ENCODE peak calls at places on chromosomes 4 and X, in seven cellular contexts. One of them, this sample, is unnamed.
A peak's percentile ranks its signal among the peaks of the same experiment; 100 is the strongest.

GRCh38 chrX:1334854-1335253 is 1.7 kb upstream of the IL3RA start:
- DNase-seq in heart right ventricle: no peak
- DNase-seq in AG09309: no peak
- DNase-seq in epithelial cell of proximal tubule: no peak
- DNase-seq in upper lobe of right lung: no peak
- DNase-seq in endodermal cell: no peak
- DNase-seq in AG04450: no peak
- DNase-seq in this sample: no peak

GRCh38 chr4:5365071-5366008 is 314.1 kb downstream of the STK32B start:
- DNase-seq in endodermal cell: peak; percentile 69
- DNase-seq in upper lobe of right lung: no peak
- DNase-seq in epithelial cell of proximal tubule: peak; percentile 76
- DNase-seq in heart right ventricle: no peak
- DNase-seq in AG04450: peak; percentile 72
- DNase-seq in AG09309: peak; percentile 95
- DNase-seq in this sample: no peak

GRCh38 chr4:86400216-86400615 is 40.4 kb upstream of the MAPK10 start:
- DNase-seq in upper lobe of right lung: no peak
- DNase-seq in epithelial cell of proximal tubule: no peak
- DNase-seq in AG09309: no peak
- DNase-seq in endodermal cell: no peak
- DNase-seq in heart right ventricle: no peak
- DNase-seq in AG04450: no peak
- DNase-seq in this sample: no peak

GRCh38 chrX:127259742-127260141 is 440.2 kb downstream of the PRR32 start:
- DNase-seq in epithelial cell of proximal tubule: no peak
- DNase-seq in AG04450: no peak
- DNase-seq in upper lobe of right lung: no peak
- DNase-seq in endodermal cell: no peak
- DNase-seq in heart right ventricle: no peak
- DNase-seq in AG09309: no peak
- DNase-seq in this sample: no peak

GRCh38 chr4:78568640-78569261 is 17.2 kb downstream of the ANXA3 start:
- DNase-seq in epithelial cell of proximal tubule: no peak
- DNase-seq in upper lobe of right lung: no peak
- DNase-seq in AG04450: no peak
- DNase-seq in endodermal cell: no peak
- DNase-seq in AG09309: no peak
- DNase-seq in heart right ventricle: no peak
- DNase-seq in this sample: no peak

GRCh38 chr4:41509411-41510008 is 28.4 kb upstream of the LIMCH1 start:
- DNase-seq in heart right ventricle: peak; percentile 53
- DNase-seq in AG09309: no peak
- DNase-seq in epithelial cell of proximal tubule: no peak
- DNase-seq in endodermal cell: no peak
- DNase-seq in upper lobe of right lung: no peak
- DNase-seq in AG04450: no peak
- DNase-seq in this sample: no peak

GRCh38 chr4:147633643-147634042 is 16.4 kb downstream of the TMEM184C start:
- DNase-seq in AG04450: no peak
- DNase-seq in AG09309: no peak
- DNase-seq in endodermal cell: no peak
- DNase-seq in heart right ventricle: no peak
- DNase-seq in upper lobe of right lung: no peak
- DNase-seq in epithelial cell of proximal tubule: no peak
- DNase-seq in this sample: no peak

GRCh38 chr4:147689062-147689461 is 5.1 kb upstream of the PRMT9 start:
- DNase-seq in heart right ventricle: no peak
- DNase-seq in AG09309: no peak
- DNase-seq in AG04450: no peak
- DNase-seq in upper lobe of right lung: no peak
- DNase-seq in endodermal cell: no peak
- DNase-seq in epithelial cell of proximal tubule: no peak
- DNase-seq in this sample: no peak

GRCh38 chrX:13180807-13181206 is 136.4 kb upstream of the FAM9C start:
- DNase-seq in AG04450: no peak
- DNase-seq in endodermal cell: no peak
- DNase-seq in AG09309: peak; percentile 5
- DNase-seq in heart right ventricle: no peak
- DNase-seq in upper lobe of right lung: no peak
- DNase-seq in epithelial cell of proximal tubule: no peak
- DNase-seq in this sample: no peak

GRCh38 chrX:68808686-68809357 is 20.0 kb upstream of the EFNB1 start:
- DNase-seq in AG04450: no peak
- DNase-seq in endodermal cell: peak; percentile 68
- DNase-seq in upper lobe of right lung: no peak
- DNase-seq in heart right ventricle: peak; percentile 25
- DNase-seq in epithelial cell of proximal tubule: no peak
- DNase-seq in AG09309: no peak
- DNase-seq in this sample: no peak

GRCh38 chr4:11098461-11098860 is 330.2 kb downstream of the HS3ST1 start:
- DNase-seq in heart right ventricle: no peak
- DNase-seq in upper lobe of right lung: no peak
- DNase-seq in endodermal cell: no peak
- DNase-seq in AG09309: no peak
- DNase-seq in AG04450: no peak
- DNase-seq in epithelial cell of proximal tubule: no peak
- DNase-seq in this sample: no peak

DNA sequence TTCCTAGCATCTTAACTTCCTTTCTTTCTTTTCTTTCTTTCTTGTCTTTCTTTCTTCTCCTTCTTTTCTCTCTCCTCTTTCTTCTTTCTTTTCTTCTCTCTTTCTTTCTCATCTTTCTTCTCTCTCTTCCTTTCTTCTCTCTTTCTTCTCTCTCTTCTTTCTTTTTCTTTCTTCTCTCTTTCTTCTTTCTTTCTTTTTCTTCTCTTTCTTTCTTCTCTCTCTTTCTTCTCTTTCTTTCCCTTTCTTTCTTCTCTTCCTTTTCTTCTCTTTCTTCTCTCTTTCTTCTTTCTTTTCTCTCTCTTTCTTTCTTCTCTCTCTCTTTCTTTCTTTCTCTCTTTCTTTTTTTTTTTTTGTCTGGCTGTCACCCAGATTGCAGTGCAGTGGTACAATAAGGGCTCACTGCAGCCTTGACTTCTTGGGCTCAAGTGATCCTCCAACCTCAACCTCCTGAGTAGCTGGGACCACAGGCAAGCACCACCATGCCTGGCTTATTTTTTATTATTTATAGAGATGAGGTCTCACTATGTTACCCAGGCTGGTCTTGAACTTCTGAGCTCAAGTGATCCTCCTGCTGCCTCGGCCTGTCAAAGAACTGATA is 17.5 kb downstream of the NMU start:
- DNase-seq in upper lobe of right lung: no peak
- DNase-seq in endodermal cell: no peak
- DNase-seq in AG04450: no peak
- DNase-seq in epithelial cell of proximal tubule: no peak
- DNase-seq in AG09309: no peak
- DNase-seq in heart right ventricle: no peak
- DNase-seq in this sample: no peak
- TF ChIP-seq CTCF in upper lobe of right lung: no peak
- TF ChIP-seq CTCF in endodermal cell: no peak
- TF ChIP-seq CTCF in AG04450: no peak
- TF ChIP-seq CTCF in epithelial cell of proximal tubule: no peak
- TF ChIP-seq CTCF in AG09309: no peak
- TF ChIP-seq CTCF in heart right ventricle: no peak
- TF ChIP-seq CTCF in this sample: no peak

GRCh38 chrX:115264009-115264408 is 25.5 kb upstream of the LUZP4 start:
- DNase-seq in epithelial cell of proximal tubule: no peak
- DNase-seq in AG04450: no peak
- DNase-seq in heart right ventricle: no peak
- DNase-seq in endodermal cell: no peak
- DNase-seq in upper lobe of right lung: no peak
- DNase-seq in AG09309: no peak
- DNase-seq in this sample: no peak

GRCh38 chrX:115266300-115266699 is 23.2 kb upstream of the LUZP4 start:
- DNase-seq in epithelial cell of proximal tubule: no peak
- DNase-seq in AG09309: no peak
- DNase-seq in AG04450: no peak
- DNase-seq in endodermal cell: no peak
- DNase-seq in heart right ventricle: no peak
- DNase-seq in upper lobe of right lung: no peak
- DNase-seq in this sample: no peak

DNA sequence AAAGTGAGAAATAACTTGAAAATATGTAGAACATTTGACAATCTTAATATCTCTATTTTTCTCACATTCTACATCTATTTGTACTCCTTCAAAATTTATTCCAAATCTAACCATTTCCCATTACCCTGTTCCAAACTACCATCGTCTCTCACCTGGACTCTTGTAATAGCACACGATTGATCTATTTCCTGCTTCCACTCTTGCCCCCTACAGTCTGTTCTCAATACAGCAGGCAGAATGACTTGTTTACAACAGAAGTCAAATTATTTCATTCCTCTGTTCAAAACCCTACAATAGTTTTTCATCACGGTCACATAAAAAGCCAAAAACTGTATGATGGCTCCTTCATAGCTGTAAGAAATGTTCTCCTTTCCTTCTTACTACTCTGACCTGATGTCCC is 21.1 kb upstream of the LUZP4 start:
- DNase-seq in AG04450: no peak
- DNase-seq in heart right ventricle: no peak
- DNase-seq in upper lobe of right lung: no peak
- DNase-seq in AG09309: no peak
- DNase-seq in endodermal cell: peak; percentile 58
- DNase-seq in epithelial cell of proximal tubule: no peak
- DNase-seq in this sample: no peak
- H3K4me3 ChIP-seq in AG04450: no peak overlapping the region
- H3K4me3 ChIP-seq in heart right ventricle: no peak overlapping the region
- H3K4me3 ChIP-seq in upper lobe of right lung: no peak overlapping the region
- H3K4me3 ChIP-seq in AG09309: no peak overlapping the region
- H3K4me3 ChIP-seq in endodermal cell: no peak overlapping the region
- H3K4me3 ChIP-seq in epithelial cell of proximal tubule: no peak overlapping the region
- H3K4me3 ChIP-seq in this sample: no peak overlapping the region

GRCh38 chr4:177759714-177760113 is 317.5 kb upstream of the AGA start:
- DNase-seq in heart right ventricle: no peak
- DNase-seq in upper lobe of right lung: no peak
- DNase-seq in AG09309: no peak
- DNase-seq in epithelial cell of proximal tubule: no peak
- DNase-seq in AG04450: no peak
- DNase-seq in endodermal cell: no peak
- DNase-seq in this sample: no peak

DNA sequence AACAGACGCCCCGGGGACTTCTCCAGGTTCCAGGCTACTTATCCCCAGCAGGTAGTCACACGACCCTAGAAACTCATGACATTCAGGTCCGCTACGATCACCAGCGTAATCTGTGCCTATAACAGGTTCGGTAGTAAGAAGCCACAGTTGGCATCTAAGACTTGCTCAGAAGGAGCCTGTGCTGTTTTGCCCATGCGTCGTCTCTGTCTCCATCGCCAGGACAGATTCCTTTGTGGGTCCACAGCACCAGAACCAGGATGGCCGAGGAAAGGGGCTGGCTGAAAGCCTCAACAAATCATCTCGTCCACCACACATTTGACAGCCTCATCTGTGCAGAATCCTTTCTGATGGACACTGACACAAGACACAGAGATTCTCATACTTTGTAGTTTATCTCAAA is 319.5 kb upstream of the AGA start:
- DNase-seq in heart right ventricle: no peak
- DNase-seq in AG09309: no peak
- DNase-seq in endodermal cell: no peak
- DNase-seq in upper lobe of right lung: no peak
- DNase-seq in epithelial cell of proximal tubule: no peak
- DNase-seq in AG04450: no peak
- DNase-seq in this sample: no peak
- TF ChIP-seq CTCF in heart right ventricle: no peak
- TF ChIP-seq CTCF in AG09309: no peak
- TF ChIP-seq CTCF in endodermal cell: no peak
- TF ChIP-seq CTCF in upper lobe of right lung: no peak
- TF ChIP-seq CTCF in epithelial cell of proximal tubule: no peak
- TF ChIP-seq CTCF in AG04450: no peak
- TF ChIP-seq CTCF in this sample: no peak

GRCh38 chrX:134542485-134542884 is 82.5 kb downstream of the HPRT1 start:
- DNase-seq in AG04450: no peak
- DNase-seq in heart right ventricle: no peak
- DNase-seq in upper lobe of right lung: no peak
- DNase-seq in AG09309: no peak
- DNase-seq in endodermal cell: peak; percentile 63
- DNase-seq in epithelial cell of proximal tubule: no peak
- DNase-seq in this sample: peak; percentile 48

GRCh38 chrX:134543201-134543797 is 83.3 kb downstream of the HPRT1 start:
- DNase-seq in AG04450: no peak
- DNase-seq in endodermal cell: no peak
- DNase-seq in heart right ventricle: no peak
- DNase-seq in epithelial cell of proximal tubule: no peak
- DNase-seq in AG09309: no peak
- DNase-seq in upper lobe of right lung: no peak
- DNase-seq in this sample: no peak

GRCh38 chrX:134545524-134545923 is 85.6 kb downstream of the HPRT1 start:
- DNase-seq in AG09309: no peak
- DNase-seq in upper lobe of right lung: no peak
- DNase-seq in heart right ventricle: no peak
- DNase-seq in AG04450: no peak
- DNase-seq in epithelial cell of proximal tubule: no peak
- DNase-seq in endodermal cell: peak; percentile 60
- DNase-seq in this sample: no peak

GRCh38 chrX:134544614-134545255 is 84.8 kb downstream of the HPRT1 start:
- DNase-seq in heart right ventricle: no peak
- DNase-seq in epithelial cell of proximal tubule: no peak
- DNase-seq in AG09309: no peak
- DNase-seq in upper lobe of right lung: no peak
- DNase-seq in endodermal cell: peak; percentile 76
- DNase-seq in AG04450: no peak
- DNase-seq in this sample: no peak

DNA sequence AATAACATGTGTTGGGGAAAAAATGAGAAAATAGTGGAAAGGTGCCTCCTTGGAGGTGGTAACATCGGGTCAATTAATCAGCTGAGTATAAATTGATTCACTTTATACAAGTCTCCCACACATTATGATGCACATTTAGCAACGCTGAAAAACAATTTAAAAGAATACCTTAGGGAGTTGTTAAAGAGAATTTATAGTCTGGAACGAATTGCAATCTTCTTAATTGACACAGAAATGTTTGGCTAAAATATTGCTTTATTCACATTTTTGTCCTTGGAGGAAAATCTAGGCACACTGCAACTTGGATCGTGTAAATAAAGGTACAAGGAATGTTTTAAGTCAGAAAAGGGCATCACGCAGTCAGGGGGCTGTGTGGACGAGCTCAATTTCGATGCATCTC is 84.2 kb downstream of the HPRT1 start:
- DNase-seq in endodermal cell: no peak
- DNase-seq in upper lobe of right lung: no peak
- DNase-seq in heart right ventricle: no peak
- DNase-seq in AG04450: no peak
- DNase-seq in AG09309: no peak
- DNase-seq in epithelial cell of proximal tubule: no peak
- DNase-seq in this sample: no peak
- H3K4me3 ChIP-seq in endodermal cell: peak overlapping the region; percentile 49
- H3K4me3 ChIP-seq in upper lobe of right lung: no peak overlapping the region
- H3K4me3 ChIP-seq in heart right ventricle: peak overlapping the region; percentile 30
- H3K4me3 ChIP-seq in AG04450: no peak overlapping the region
- H3K4me3 ChIP-seq in AG09309: no peak overlapping the region
- H3K4me3 ChIP-seq in epithelial cell of proximal tubule: peak overlapping the region; percentile 47
- H3K4me3 ChIP-seq in this sample: no peak overlapping the region

DNA sequence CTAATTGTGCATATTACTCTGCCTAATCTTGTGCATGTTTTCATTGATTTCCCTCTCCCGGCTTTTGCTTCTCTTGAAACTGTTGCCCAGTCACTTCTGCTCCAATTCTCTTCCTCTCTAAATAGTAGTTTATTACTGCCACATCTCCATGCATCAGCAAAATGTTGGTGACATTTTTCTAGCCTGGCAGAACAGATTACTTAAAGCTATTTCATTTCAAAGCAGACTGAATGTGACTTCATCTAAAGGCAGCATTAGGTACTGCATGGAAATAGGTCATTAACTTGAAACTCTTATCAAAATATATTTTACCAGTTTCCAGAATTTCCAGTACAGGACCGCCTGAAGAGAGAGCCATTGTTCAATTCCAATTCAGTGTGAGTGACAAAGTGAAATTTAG is 52.4 kb downstream of the HPGDS start:
- DNase-seq in AG04450: no peak
- DNase-seq in AG09309: no peak
- DNase-seq in upper lobe of right lung: no peak
- DNase-seq in epithelial cell of proximal tubule: no peak
- DNase-seq in endodermal cell: no peak
- DNase-seq in heart right ventricle: no peak
- DNase-seq in this sample: no peak
- TF ChIP-seq CTCF in AG04450: no peak
- TF ChIP-seq CTCF in AG09309: no peak
- TF ChIP-seq CTCF in upper lobe of right lung: no peak
- TF ChIP-seq CTCF in epithelial cell of proximal tubule: no peak
- TF ChIP-seq CTCF in endodermal cell: peak; percentile 48
- TF ChIP-seq CTCF in heart right ventricle: no peak
- TF ChIP-seq CTCF in this sample: peak; percentile 10

This sample was measured in astrocyte of the cerebellum.